ENCODE peak calls at places on chromosome 20, in six cellular contexts. B is body of pancreas, P is neuronal stem cell, H is A549, G is HCT116, S is GM23248. K is an unnamed sample. For H3K4me1, the result is how much of the 10 kb centered on the place peaks cover.

GRCh38 chr20:835220-836045 is 1.9 kb downstream of the FAM110A start:
- DNase-seq in G (no peak), B (peak), P (no peak), H (no peak), S (no peak), K (no peak)

GRCh38 chr20:60115452-60115851 is 157.2 kb downstream of the CDH26 start:
- DNase-seq in P (no peak), B (no peak), G (no peak), H (no peak), S (no peak), K (no peak)

GRCh38 chr20:6057139-6057538 is 3.3 kb upstream of the LRRN4 start:
- DNase-seq in G (no peak), H (no peak), S (no peak), P (no peak), B (no peak), K (no peak)

GRCh38 chr20:47521059-47521808 is 19.5 kb downstream of the NCOA3 start:
- DNase-seq in G (no peak), P (no peak), H (no peak), S (no peak), B (no peak), K (no peak)

GRCh38 chr20:23152902-23153301 is 66.8 kb upstream of the CD93 start:
- DNase-seq in B (no peak), P (no peak), S (no peak), H (no peak), G (no peak), K (no peak)

GRCh38 chr20:45629496-45630100 is at the start of gene WFDC10A:
- DNase-seq in G (peak), P (peak), H (peak), B (peak), S (peak), K (peak)

GRCh38 chr20:64063389-64064144 is 569 bp downstream of the TCEA2 start:
- DNase-seq in S (peak), H (no peak), P (no peak), B (no peak), G (no peak), K (no peak)

GRCh38 chr20:645318-646106 is 7.5 kb downstream of the SRXN1 start:
- DNase-seq in B (peak), P (peak), S (peak), G (peak), H (peak), K (peak)

GRCh38 chr20:6395695-6396094 is 272.9 kb upstream of the FERMT1 start:
- DNase-seq in G (no peak), P (no peak), H (no peak), S (no peak), B (no peak), K (no peak)

GRCh38 chr20:24588725-24589340 is 119.4 kb downstream of the SYNDIG1 start:
- DNase-seq in G (no peak), S (no peak), H (no peak), B (no peak), P (no peak), K (no peak)

GRCh38 chr20:56985286-56985685 is 281.2 kb downstream of the BMP7 start:
- DNase-seq in H (no peak), P (no peak), S (peak), G (no peak), B (no peak), K (no peak)

DNA sequence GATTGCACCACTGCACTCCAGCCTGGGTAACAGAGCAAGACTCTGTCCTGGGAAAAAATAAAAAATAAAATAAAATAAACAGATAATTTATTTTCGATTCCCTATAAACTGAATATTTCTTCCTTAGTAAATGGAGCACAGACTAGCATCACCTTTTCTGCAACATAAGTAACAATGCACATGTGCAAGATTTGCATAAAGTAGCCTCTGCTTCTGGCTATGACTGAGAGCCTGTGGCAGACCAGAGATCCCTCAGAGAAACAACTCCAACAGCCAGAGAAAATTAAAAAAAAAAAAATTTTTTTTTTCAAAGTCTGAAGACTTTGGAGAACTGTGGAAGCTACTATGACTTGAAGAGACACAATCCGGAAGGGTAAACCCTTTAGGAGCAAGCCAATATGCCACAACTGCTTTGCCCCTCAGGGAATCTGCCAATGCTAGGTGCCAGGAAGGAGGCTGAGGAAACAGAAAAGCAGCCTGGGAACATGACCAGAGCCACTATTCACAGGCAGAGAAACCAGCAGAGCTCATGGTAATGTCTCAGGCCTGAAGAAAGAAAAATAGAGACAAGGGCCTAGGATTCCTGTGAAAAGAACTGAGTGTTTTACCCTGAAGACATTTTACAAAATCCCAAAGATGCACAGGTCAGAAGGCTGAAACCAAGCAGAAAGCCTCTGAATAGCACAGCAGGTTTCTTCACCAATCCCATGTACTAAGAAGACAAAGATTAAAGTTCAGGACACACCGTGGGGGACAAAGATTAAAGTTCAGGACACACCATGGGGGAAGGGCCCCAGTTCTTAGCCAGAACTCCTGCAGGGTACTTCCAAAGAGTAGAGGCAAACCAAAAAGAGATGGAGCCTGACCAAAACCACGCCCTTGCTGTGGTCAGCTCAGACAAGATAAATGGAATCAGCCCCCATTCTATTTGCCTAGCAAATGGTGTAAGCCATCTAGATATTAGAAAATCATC is 25.8 kb downstream of the B4GALT5 start:
- DNase-seq in G (no peak), B (no peak), P (peak), S (no peak), H (no peak), K (no peak)
- H3K4me1 ChIP-seq in G (half or more), B (half or more), P (under half), S (under half), H (half or more), K (under half)

GRCh38 chr20:50190251-50191064 is at the start of gene CEBPB:
- DNase-seq in G (peak), S (peak), H (peak), P (peak), B (peak), K (peak)

GRCh38 chr20:50192364-50193168 is 1.9 kb downstream of the CEBPB start:
- DNase-seq in P (no peak), B (peak), G (peak), H (peak), S (peak), K (peak)

GRCh38 chr20:50193169-50193850 is 2.7 kb downstream of the CEBPB start:
- DNase-seq in B (peak), P (no peak), H (no peak), G (no peak), S (peak), K (no peak)

GRCh38 chr20:50191065-50191565 is 485 bp downstream of the CEBPB start:
- DNase-seq in H (no peak), P (no peak), S (peak), B (peak), G (no peak), K (peak)

GRCh38 chr20:50191566-50192363 is 1.1 kb downstream of the CEBPB start:
- DNase-seq in G (no peak), H (no peak), B (peak), P (peak), S (peak), K (peak)
- H3K4me1 ChIP-seq in G (half or more), H (half or more), B (under half), P (under half), S (under half), K (under half)

GRCh38 chr20:62622178-62622876 is 20.0 kb upstream of the SLCO4A1 start:
- DNase-seq in B (no peak), G (no peak), S (no peak), P (no peak), H (no peak), K (no peak)
- H3K4me1 ChIP-seq in B (under half), G (half or more), S (under half), P (under half), H (under half), K (under half)

GRCh38 chr20:36482044-36482473 is 59.3 kb upstream of the MYL9 start:
- DNase-seq in B (peak), S (no peak), H (no peak), G (no peak), P (no peak), K (no peak)

GRCh38 chr20:36478137-36478905 is 63.0 kb upstream of the MYL9 start:
- DNase-seq in B (no peak), S (peak), G (no peak), P (no peak), H (no peak), K (no peak)

GRCh38 chr20:36480456-36481048 is 60.8 kb upstream of the MYL9 start:
- DNase-seq in S (no peak), G (no peak), P (no peak), B (no peak), H (no peak), K (no peak)

GRCh38 chr20:36481380-36482043 is 59.8 kb upstream of the MYL9 start:
- DNase-seq in S (peak), P (no peak), G (no peak), H (no peak), B (no peak), K (no peak)

DNA sequence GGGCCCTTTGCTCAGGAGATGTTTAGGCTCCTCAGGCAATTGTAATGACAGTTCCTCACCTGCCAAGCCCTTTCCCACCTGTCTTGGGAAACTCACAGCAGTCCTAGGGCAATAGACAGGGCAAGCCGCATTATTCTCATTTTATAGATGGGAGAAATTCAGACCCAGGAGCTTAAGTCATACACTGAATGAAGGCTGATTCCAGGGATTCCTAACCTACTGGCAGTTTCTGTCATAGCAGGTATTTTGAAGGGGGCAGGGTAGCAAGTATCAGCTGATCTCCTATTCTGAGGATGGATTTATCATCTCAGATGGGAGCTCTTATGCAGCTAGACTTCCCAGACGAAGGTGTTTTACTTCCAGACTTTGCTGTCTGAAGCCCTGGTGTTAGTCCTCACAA is 61.4 kb upstream of the MYL9 start:
- DNase-seq in S (no peak), G (no peak), P (no peak), H (no peak), B (no peak), K (no peak)
- H3K4me1 ChIP-seq in S (half or more), G (under half), P (under half), H (under half), B (half or more), K (under half)

GRCh38 chr20:44074252-44075151 is 112.5 kb downstream of the JPH2 start:
- DNase-seq in S (peak), B (no peak), H (no peak), G (no peak), P (no peak), K (no peak)
- H3K4me1 ChIP-seq in S (under half), B (under half), H (under half), G (under half), P (under half), K (under half)

GRCh38 chr20:44208165-44208564 is 2.4 kb downstream of the OSER1 start:
- DNase-seq in P (no peak), B (no peak), G (no peak), H (no peak), S (no peak), K (no peak)
- H3K4me1 ChIP-seq in P (under half), B (half or more), G (half or more), H (half or more), S (half or more), K (under half)

GRCh38 chr20:58845706-58846105 is 5.0 kb downstream of the GNAS-AS1 start:
- DNase-seq in G (no peak), P (no peak), B (no peak), S (no peak), H (no peak), K (no peak)

GRCh38 chr20:58842276-58842675 is 8.4 kb downstream of the GNAS-AS1 start:
- DNase-seq in S (no peak), P (no peak), H (no peak), B (no peak), G (no peak), K (no peak)

GRCh38 chr20:58841539-58842264 is 9.0 kb downstream of the GNAS-AS1 start:
- DNase-seq in B (no peak), P (no peak), G (no peak), S (no peak), H (no peak), K (no peak)

GRCh38 chr20:58840816-58841538 is 9.7 kb downstream of the GNAS-AS1 start:
- DNase-seq in H (no peak), B (no peak), G (no peak), P (no peak), S (no peak), K (no peak)

GRCh38 chr20:58843128-58843556 is 7.6 kb downstream of the GNAS-AS1 start:
- DNase-seq in G (no peak), S (no peak), B (no peak), H (no peak), P (no peak), K (no peak)
- H3K4me1 ChIP-seq in G (under half), S (under half), B (under half), H (under half), P (under half), K (under half)

GRCh38 chr20:53764416-53764800 is 170.8 kb upstream of the ZNF217 start:
- DNase-seq in P (no peak), B (no peak), S (no peak), G (no peak), H (no peak), K (no peak)
- H3K4me1 ChIP-seq in P (under half), B (under half), S (under half), G (under half), H (under half), K (under half)

GRCh38 chr20:36835453-36836198 is 40.3 kb upstream of the TLDC2 start:
- DNase-seq in H (peak), G (peak), P (peak), S (peak), B (peak), K (peak)

GRCh38 chr20:36836591-36837329 is 39.2 kb upstream of the TLDC2 start:
- DNase-seq in S (peak), P (no peak), G (peak), H (peak), B (peak), K (peak)

GRCh38 chr20:36833275-36834020 is 42.5 kb upstream of the TLDC2 start:
- DNase-seq in S (peak), H (no peak), G (no peak), B (no peak), P (no peak), K (no peak)

GRCh38 chr20:36832791-36833190 is 43.1 kb upstream of the TLDC2 start:
- DNase-seq in H (no peak), P (no peak), B (no peak), S (no peak), G (no peak), K (no peak)

DNA sequence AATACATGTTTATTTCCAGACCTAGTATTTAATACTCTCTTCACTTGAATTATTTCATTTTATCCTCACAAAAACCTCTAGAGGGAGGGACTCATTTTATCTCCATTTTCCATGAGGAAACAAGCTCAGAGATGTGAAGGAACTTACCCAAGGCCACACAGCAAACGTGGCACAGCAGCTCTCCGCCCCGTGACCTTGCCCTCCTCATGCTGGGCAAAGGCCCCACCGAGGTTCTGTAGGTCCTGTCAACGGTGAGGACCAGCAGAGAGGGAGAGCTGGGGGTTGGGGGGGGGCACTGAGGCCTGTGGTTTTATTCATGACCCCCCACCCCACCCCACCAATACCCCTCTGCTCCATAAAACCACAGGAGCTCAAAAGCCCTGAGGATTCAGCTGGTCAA is 40.9 kb upstream of the TLDC2 start:
- DNase-seq in P (no peak), S (no peak), G (no peak), B (no peak), H (no peak), K (no peak)
- H3K4me1 ChIP-seq in P (under half), S (under half), G (half or more), B (under half), H (under half), K (under half)